ENCODE peak calls at places on chromosomes 16 and 17, in seven cellular contexts. D, T, W, H, N, Q and V are unnamed samples.
A peak's percentile ranks its signal among the peaks of the same experiment; 100 is the strongest.

GRCh38 chr17:336110-337021 is 16.2 kb downstream of the RPH3AL start:
- DNase-seq in D (peak; percentile 56), T (no peak), W (peak; percentile 72), H (no peak), N (no peak), Q (peak; percentile 5), V (peak; percentile 94)

GRCh38 chr17:18014006-18014405 is 25.0 kb downstream of the ATPAF2 start:
- DNase-seq in D (no peak), T (no peak), W (no peak), H (no peak), N (no peak), Q (no peak), V (no peak)

GRCh38 chr17:57911021-57911420 is 44.2 kb downstream of the CUEDC1 start:
- DNase-seq in D (no peak), T (no peak), W (no peak), H (no peak), N (no peak), Q (no peak), V (no peak)

GRCh38 chr16:85201566-85201965 is 89.3 kb upstream of the CIBAR2 start:
- DNase-seq in D (peak; percentile 39), T (no peak), W (no peak), H (no peak), N (no peak), Q (no peak), V (no peak)

GRCh38 chr17:55720917-55721836 is 1.5 kb downstream of the TMEM100 start:
- DNase-seq in D (no peak), T (no peak), W (no peak), H (no peak), N (no peak), Q (no peak), V (no peak)

GRCh38 chr17:79978545-79978852 is 57.2 kb downstream of the TBC1D16 start:
- DNase-seq in D (no peak), T (no peak), W (no peak), H (no peak), N (no peak), Q (no peak), V (no peak)

GRCh38 chr17:79490530-79490929 is 120.3 kb downstream of the RBFOX3 start:
- DNase-seq in D (no peak), T (no peak), W (no peak), H (no peak), N (no peak), Q (no peak), V (no peak)

GRCh38 chr17:28327709-28328108 is 7.6 kb downstream of the IFT20 start:
- DNase-seq in D (no peak), T (peak; percentile 26), W (no peak), H (no peak), N (no peak), Q (no peak), V (no peak)

GRCh38 chr17:57671546-57672204 is 73.4 kb downstream of the CCDC182 start:
- DNase-seq in D (peak; percentile 91), T (peak; percentile 81), W (peak; percentile 71), H (peak; percentile 70), N (peak; percentile 92), Q (peak; percentile 65), V (peak; percentile 63)

GRCh38 chr16:12195296-12195695 is 218.8 kb downstream of the SNX29 start:
- DNase-seq in D (no peak), T (no peak), W (no peak), H (no peak), N (no peak), Q (no peak), V (no peak)

GRCh38 chr16:2857451-2858244 is at the start of gene PRSS22:
- DNase-seq in D (peak; percentile 38), T (peak; percentile 27), W (peak; percentile 75), H (peak; percentile 74), N (no peak), Q (no peak), V (peak; percentile 76)

GRCh38 chr17:20184191-20184590 is 175.0 kb downstream of the SPECC1 start:
- DNase-seq in D (no peak), T (peak; percentile 48), W (no peak), H (no peak), N (no peak), Q (no peak), V (no peak)

GRCh38 chr17:73955616-73956015 is 247.9 kb upstream of the RPL38 start:
- DNase-seq in D (no peak), T (no peak), W (no peak), H (no peak), N (no peak), Q (no peak), V (no peak)

GRCh38 chr17:43915561-43915960 is 8.2 kb upstream of the MPP2 start:
- DNase-seq in D (no peak), T (no peak), W (no peak), H (no peak), N (no peak), Q (no peak), V (no peak)

GRCh38 chr17:46949291-46950174 is 26.6 kb downstream of the GOSR2 start:
- DNase-seq in D (no peak), T (no peak), W (no peak), H (no peak), N (no peak), Q (no peak), V (no peak)

GRCh38 chr16:70162041-70162451 is 11.5 kb upstream of the CLEC18C start:
- DNase-seq in D (no peak), T (peak; percentile 84), W (no peak), H (no peak), N (peak; percentile 90), Q (no peak), V (no peak)

GRCh38 chr16:59385953-59386352 is 651.8 kb upstream of the GOT2 start:
- DNase-seq in D (no peak), T (peak; percentile 88), W (no peak), H (no peak), N (peak; percentile 82), Q (no peak), V (no peak)

GRCh38 chr17:4947010-4947410 is 1.3 kb downstream of the PFN1 start:
- DNase-seq in D (peak; percentile 44), T (no peak), W (no peak), H (no peak), N (no peak), Q (no peak), V (no peak)

GRCh38 chr16:81394416-81394815 is 50.2 kb upstream of the CMIP start:
- DNase-seq in D (no peak), T (no peak), W (no peak), H (no peak), N (no peak), Q (no peak), V (no peak)

GRCh38 chr17:78251773-78252103 is 20.3 kb downstream of the TMEM235 start:
- DNase-seq in D (no peak), T (no peak), W (no peak), H (no peak), N (no peak), Q (no peak), V (no peak)

GRCh38 chr16:66554021-66554420 is 1.6 kb downstream of the CKLF start:
- DNase-seq in D (no peak), T (no peak), W (no peak), H (no peak), N (no peak), Q (no peak), V (no peak)

GRCh38 chr16:66551788-66552287 is 538 bp upstream of the CKLF start:
- DNase-seq in D (no peak), T (no peak), W (no peak), H (no peak), N (no peak), Q (no peak), V (no peak)

GRCh38 chr16:66552288-66553143 is at the start of gene CKLF:
- DNase-seq in D (peak; percentile 91), T (peak; percentile 85), W (peak; percentile 93), H (peak; percentile 82), N (peak; percentile 98), Q (peak; percentile 92), V (peak; percentile 96)

GRCh38 chr16:66554492-66554891 is 2.1 kb downstream of the CKLF start:
- DNase-seq in D (no peak), T (no peak), W (no peak), H (no peak), N (no peak), Q (no peak), V (no peak)

DNA sequence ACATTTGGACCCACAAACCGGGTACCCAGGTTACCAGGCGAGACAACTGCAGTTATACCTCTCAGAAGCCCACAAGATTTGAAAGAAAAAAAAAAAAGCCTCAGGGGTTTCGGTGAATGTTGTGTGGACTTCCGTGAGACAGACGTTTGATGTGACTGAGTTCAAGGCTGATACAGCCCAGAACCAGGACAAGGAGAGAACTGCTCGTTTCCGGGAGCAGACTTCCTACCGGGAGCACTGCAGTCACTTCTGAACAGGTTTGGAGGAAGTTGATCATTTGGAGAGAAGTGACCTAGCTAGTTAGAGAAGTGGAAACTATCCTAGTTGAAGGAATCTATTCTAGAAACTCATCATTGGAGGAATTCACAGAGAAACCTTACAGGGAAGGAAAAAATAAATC is 847 bp downstream of the CKLF start:
- DNase-seq in D (no peak), T (no peak), W (peak; percentile 44), H (no peak), N (no peak), Q (no peak), V (no peak)
- H3K27ac ChIP-seq in D (no peak overlapping the region), T (no peak overlapping the region), W (peak overlapping the region; percentile 98), H (no peak overlapping the region), N (peak overlapping the region; percentile 92), Q (peak overlapping the region; percentile 85), V (peak overlapping the region; percentile 90)

GRCh38 chr16:65375651-65376050 is 253.8 kb upstream of the CDH11 start:
- DNase-seq in D (no peak), T (no peak), W (no peak), H (no peak), N (no peak), Q (no peak), V (no peak)
- H3K27ac ChIP-seq in D (no peak overlapping the region), T (no peak overlapping the region), W (no peak overlapping the region), H (no peak overlapping the region), N (no peak overlapping the region), Q (no peak overlapping the region), V (no peak overlapping the region)

DNA sequence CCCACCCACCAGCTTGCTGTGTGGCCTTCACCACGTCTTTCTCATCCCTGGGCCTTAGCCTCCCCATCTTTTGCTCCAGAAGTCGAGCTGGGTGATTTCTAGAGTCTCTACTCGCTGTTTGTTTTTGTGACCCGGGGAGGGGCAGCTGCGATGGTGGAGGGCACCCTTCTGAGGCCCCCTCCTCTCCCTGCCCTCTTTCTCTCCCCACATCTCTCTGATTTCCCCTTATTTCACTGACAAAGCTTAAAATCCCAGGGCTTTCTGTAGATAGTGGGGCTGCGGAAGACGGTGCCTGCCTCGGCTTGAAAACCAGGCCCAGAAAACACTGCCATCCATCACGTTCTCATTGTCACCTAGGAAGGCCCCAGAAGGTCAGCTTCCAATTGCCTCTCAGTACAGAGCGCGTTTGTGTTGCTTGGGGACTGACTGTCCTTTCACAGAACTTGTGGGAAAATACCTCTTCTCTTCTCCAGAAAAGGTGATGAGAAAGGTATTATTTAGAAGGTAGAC is 95.1 kb downstream of the NTN1 start:
- DNase-seq in D (no peak), T (no peak), W (no peak), H (no peak), N (no peak), Q (no peak), V (no peak)
- H3K27ac ChIP-seq in D (no peak overlapping the region), T (no peak overlapping the region), W (peak overlapping the region; percentile 59), H (peak overlapping the region; percentile 37), N (peak overlapping the region; percentile 77), Q (no peak overlapping the region), V (no peak overlapping the region)

DNA sequence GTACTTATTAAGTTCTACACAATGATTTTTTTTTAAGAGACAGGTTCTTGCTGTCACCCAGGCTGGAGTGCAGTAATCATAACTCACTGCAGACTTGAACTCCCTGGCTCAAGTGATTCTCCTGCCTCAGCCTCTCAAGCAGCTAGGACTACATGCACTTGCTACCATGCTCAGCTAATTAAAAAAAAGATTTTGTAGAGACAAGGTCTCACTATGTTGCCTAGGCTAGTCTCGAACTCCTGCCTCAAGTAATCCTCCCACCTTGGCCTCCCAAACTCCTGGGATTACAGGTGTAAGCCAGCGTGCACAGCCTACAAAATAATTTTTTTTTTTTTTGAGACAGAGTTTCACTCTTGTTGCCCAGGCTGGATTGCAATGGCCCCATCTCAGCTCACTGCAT is 22.2 kb downstream of the USP32 start:
- DNase-seq in D (no peak), T (no peak), W (no peak), H (no peak), N (no peak), Q (no peak), V (no peak)
- H3K27ac ChIP-seq in D (no peak overlapping the region), T (no peak overlapping the region), W (no peak overlapping the region), H (no peak overlapping the region), N (no peak overlapping the region), Q (no peak overlapping the region), V (no peak overlapping the region)